ENCODE peak calls at places on chromosomes 1 and 21, in five cellular contexts. One of them, this sample, is unnamed.

GRCh38 chr1:96559181-96559580 is 162.4 kb upstream of the PTBP2 start:
- DNase-seq in AG10803: peak
- DNase-seq in neural crest cell: no peak
- DNase-seq in SHP77: no peak
- DNase-seq in stimulated activated CD4-positive, alpha-beta T cell treated with anti-CD3 and anti-CD28 coated beads, Interleukin-2, amount 100 ng/mL, for 24 hours: no peak
- DNase-seq in this sample: no peak

GRCh38 chr21:36846624-36847023 is 119.8 kb downstream of the HLCS start:
- DNase-seq in SHP77: no peak
- DNase-seq in neural crest cell: no peak
- DNase-seq in stimulated activated CD4-positive, alpha-beta T cell treated with anti-CD3 and anti-CD28 coated beads, Interleukin-2, amount 100 ng/mL, for 24 hours: no peak
- DNase-seq in AG10803: peak
- DNase-seq in this sample: no peak

GRCh38 chr1:11842154-11843041 is 5.2 kb downstream of the NPPA start:
- DNase-seq in stimulated activated CD4-positive, alpha-beta T cell treated with anti-CD3 and anti-CD28 coated beads, Interleukin-2, amount 100 ng/mL, for 24 hours: no peak
- DNase-seq in SHP77: no peak
- DNase-seq in neural crest cell: no peak
- DNase-seq in AG10803: no peak
- DNase-seq in this sample: peak

GRCh38 chr1:99264201-99265021 is at the start of gene PLPPR4:
- DNase-seq in stimulated activated CD4-positive, alpha-beta T cell treated with anti-CD3 and anti-CD28 coated beads, Interleukin-2, amount 100 ng/mL, for 24 hours: peak
- DNase-seq in SHP77: peak
- DNase-seq in neural crest cell: peak
- DNase-seq in AG10803: peak
- DNase-seq in this sample: peak

GRCh38 chr1:186301448-186301847 is 73.6 kb downstream of the TPR start:
- DNase-seq in neural crest cell: no peak
- DNase-seq in SHP77: no peak
- DNase-seq in AG10803: no peak
- DNase-seq in stimulated activated CD4-positive, alpha-beta T cell treated with anti-CD3 and anti-CD28 coated beads, Interleukin-2, amount 100 ng/mL, for 24 hours: no peak
- DNase-seq in this sample: no peak

GRCh38 chr1:117110774-117111173 is 10.8 kb downstream of the TRIM45 start:
- DNase-seq in stimulated activated CD4-positive, alpha-beta T cell treated with anti-CD3 and anti-CD28 coated beads, Interleukin-2, amount 100 ng/mL, for 24 hours: no peak
- DNase-seq in AG10803: no peak
- DNase-seq in neural crest cell: no peak
- DNase-seq in SHP77: no peak
- DNase-seq in this sample: no peak

GRCh38 chr1:67747667-67748066 is 62.7 kb downstream of the GADD45A start:
- DNase-seq in SHP77: no peak
- DNase-seq in neural crest cell: no peak
- DNase-seq in AG10803: peak
- DNase-seq in stimulated activated CD4-positive, alpha-beta T cell treated with anti-CD3 and anti-CD28 coated beads, Interleukin-2, amount 100 ng/mL, for 24 hours: no peak
- DNase-seq in this sample: no peak

GRCh38 chr1:237799762-237800474 is 90.8 kb downstream of the ZP4 start:
- DNase-seq in neural crest cell: peak
- DNase-seq in AG10803: no peak
- DNase-seq in SHP77: peak
- DNase-seq in stimulated activated CD4-positive, alpha-beta T cell treated with anti-CD3 and anti-CD28 coated beads, Interleukin-2, amount 100 ng/mL, for 24 hours: peak
- DNase-seq in this sample: peak

GRCh38 chr1:207345644-207346561 is 24.4 kb downstream of the CD55 start:
- DNase-seq in SHP77: no peak
- DNase-seq in neural crest cell: no peak
- DNase-seq in stimulated activated CD4-positive, alpha-beta T cell treated with anti-CD3 and anti-CD28 coated beads, Interleukin-2, amount 100 ng/mL, for 24 hours: no peak
- DNase-seq in AG10803: no peak
- DNase-seq in this sample: no peak

GRCh38 chr1:30412241-30413110 is 310.9 kb downstream of the MATN1 start:
- DNase-seq in SHP77: no peak
- DNase-seq in stimulated activated CD4-positive, alpha-beta T cell treated with anti-CD3 and anti-CD28 coated beads, Interleukin-2, amount 100 ng/mL, for 24 hours: no peak
- DNase-seq in neural crest cell: no peak
- DNase-seq in AG10803: no peak
- DNase-seq in this sample: no peak

GRCh38 chr1:179867493-179868330 is 9.9 kb downstream of the TOR1AIP2 start:
- DNase-seq in AG10803: peak
- DNase-seq in SHP77: peak
- DNase-seq in neural crest cell: peak
- DNase-seq in stimulated activated CD4-positive, alpha-beta T cell treated with anti-CD3 and anti-CD28 coated beads, Interleukin-2, amount 100 ng/mL, for 24 hours: peak
- DNase-seq in this sample: peak

GRCh38 chr1:181086926-181087325 is 1.6 kb upstream of the IER5 start:
- DNase-seq in AG10803: peak
- DNase-seq in neural crest cell: no peak
- DNase-seq in stimulated activated CD4-positive, alpha-beta T cell treated with anti-CD3 and anti-CD28 coated beads, Interleukin-2, amount 100 ng/mL, for 24 hours: no peak
- DNase-seq in SHP77: no peak
- DNase-seq in this sample: no peak

GRCh38 chr1:235253219-235253640 is 74.7 kb downstream of the ARID4B start:
- DNase-seq in SHP77: peak
- DNase-seq in neural crest cell: peak
- DNase-seq in stimulated activated CD4-positive, alpha-beta T cell treated with anti-CD3 and anti-CD28 coated beads, Interleukin-2, amount 100 ng/mL, for 24 hours: peak
- DNase-seq in AG10803: peak
- DNase-seq in this sample: no peak

GRCh38 chr21:44763451-44764318 is 37.9 kb downstream of the UBE2G2 start:
- DNase-seq in stimulated activated CD4-positive, alpha-beta T cell treated with anti-CD3 and anti-CD28 coated beads, Interleukin-2, amount 100 ng/mL, for 24 hours: no peak
- DNase-seq in AG10803: no peak
- DNase-seq in SHP77: no peak
- DNase-seq in neural crest cell: no peak
- DNase-seq in this sample: no peak

GRCh38 chr1:152640351-152640750 is 17.4 kb upstream of the LCE3A start:
- DNase-seq in SHP77: no peak
- DNase-seq in neural crest cell: no peak
- DNase-seq in stimulated activated CD4-positive, alpha-beta T cell treated with anti-CD3 and anti-CD28 coated beads, Interleukin-2, amount 100 ng/mL, for 24 hours: no peak
- DNase-seq in AG10803: no peak
- DNase-seq in this sample: no peak

GRCh38 chr1:116134178-116134773 is 23.1 kb downstream of the MAB21L3 start:
- DNase-seq in stimulated activated CD4-positive, alpha-beta T cell treated with anti-CD3 and anti-CD28 coated beads, Interleukin-2, amount 100 ng/mL, for 24 hours: no peak
- DNase-seq in AG10803: no peak
- DNase-seq in neural crest cell: no peak
- DNase-seq in SHP77: no peak
- DNase-seq in this sample: no peak

GRCh38 chr1:179761296-179761695 is 18.2 kb downstream of the FAM163A start:
- DNase-seq in AG10803: no peak
- DNase-seq in stimulated activated CD4-positive, alpha-beta T cell treated with anti-CD3 and anti-CD28 coated beads, Interleukin-2, amount 100 ng/mL, for 24 hours: no peak
- DNase-seq in neural crest cell: no peak
- DNase-seq in SHP77: no peak
- DNase-seq in this sample: no peak